ENCODE peak calls at places on chromosomes 3 and 15, in seven cellular contexts. One of them, this sample, is unnamed.

GRCh38 chr15:76987896-76988860 is 6.7 kb upstream of the PSTPIP1 start:
- DNase-seq in H1: no peak
- DNase-seq in SK-N-SH: no peak
- DNase-seq in HepG2: no peak
- DNase-seq in IMR-90: no peak
- DNase-seq in K562: peak
- DNase-seq in A549: no peak
- DNase-seq in this sample: peak

GRCh38 chr3:11363732-11364131 is 91.5 kb downstream of the ATG7 start:
- DNase-seq in H1: no peak
- DNase-seq in SK-N-SH: no peak
- DNase-seq in HepG2: no peak
- DNase-seq in IMR-90: no peak
- DNase-seq in K562: no peak
- DNase-seq in A549: no peak
- DNase-seq in this sample: no peak

GRCh38 chr3:103499132-103499885 is 1064.5 kb downstream of the ZPLD1 start:
- DNase-seq in H1: no peak
- DNase-seq in SK-N-SH: no peak
- DNase-seq in HepG2: no peak
- DNase-seq in IMR-90: peak
- DNase-seq in K562: no peak
- DNase-seq in A549: no peak
- DNase-seq in this sample: no peak

GRCh38 chr3:31533169-31533870 is 595 bp downstream of the STT3B start:
- DNase-seq in H1: peak
- DNase-seq in SK-N-SH: peak
- DNase-seq in HepG2: peak
- DNase-seq in IMR-90: peak
- DNase-seq in K562: peak
- DNase-seq in A549: peak
- DNase-seq in this sample: no peak

GRCh38 chr3:49133226-49133951 is 539 bp upstream of the LAMB2 start:
- DNase-seq in H1: peak
- DNase-seq in SK-N-SH: peak
- DNase-seq in HepG2: peak
- DNase-seq in IMR-90: peak
- DNase-seq in K562: peak
- DNase-seq in A549: peak
- DNase-seq in this sample: no peak

GRCh38 chr3:72520205-72520604 is 328.0 kb downstream of the SHQ1 start:
- DNase-seq in H1: no peak
- DNase-seq in SK-N-SH: no peak
- DNase-seq in HepG2: no peak
- DNase-seq in IMR-90: no peak
- DNase-seq in K562: no peak
- DNase-seq in A549: no peak
- DNase-seq in this sample: no peak

GRCh38 chr3:38585791-38586420 is 63.6 kb downstream of the SCN5A start:
- DNase-seq in H1: peak
- DNase-seq in SK-N-SH: no peak
- DNase-seq in HepG2: no peak
- DNase-seq in IMR-90: no peak
- DNase-seq in K562: no peak
- DNase-seq in A549: no peak
- DNase-seq in this sample: no peak

GRCh38 chr3:65526656-65527055 is 512.1 kb downstream of the MAGI1 start:
- DNase-seq in H1: no peak
- DNase-seq in SK-N-SH: no peak
- DNase-seq in HepG2: no peak
- DNase-seq in IMR-90: no peak
- DNase-seq in K562: no peak
- DNase-seq in A549: no peak
- DNase-seq in this sample: no peak

GRCh38 chr15:71125831-71126453 is 10.7 kb downstream of the THSD4 start:
- DNase-seq in H1: no peak
- DNase-seq in SK-N-SH: peak
- DNase-seq in HepG2: peak
- DNase-seq in IMR-90: peak
- DNase-seq in K562: peak
- DNase-seq in A549: peak
- DNase-seq in this sample: no peak

GRCh38 chr3:128133273-128133883 is 9.8 kb upstream of the RUVBL1 start:
- DNase-seq in H1: peak
- DNase-seq in SK-N-SH: peak
- DNase-seq in HepG2: peak
- DNase-seq in IMR-90: peak
- DNase-seq in K562: peak
- DNase-seq in A549: no peak
- DNase-seq in this sample: no peak

GRCh38 chr15:27082526-27082925 is 111.5 kb downstream of the GABRG3 start:
- DNase-seq in H1: no peak
- DNase-seq in SK-N-SH: no peak
- DNase-seq in HepG2: no peak
- DNase-seq in IMR-90: no peak
- DNase-seq in K562: no peak
- DNase-seq in A549: no peak
- DNase-seq in this sample: no peak

GRCh38 chr3:127678611-127679533 is 6.1 kb downstream of the ABTB1 start:
- DNase-seq in H1: peak
- DNase-seq in SK-N-SH: no peak
- DNase-seq in HepG2: no peak
- DNase-seq in IMR-90: no peak
- DNase-seq in K562: no peak
- DNase-seq in A549: no peak
- DNase-seq in this sample: no peak

GRCh38 chr3:140186421-140186920 is 251.5 kb downstream of the CLSTN2 start:
- DNase-seq in H1: no peak
- DNase-seq in SK-N-SH: peak
- DNase-seq in HepG2: no peak
- DNase-seq in IMR-90: peak
- DNase-seq in K562: no peak
- DNase-seq in A549: no peak
- DNase-seq in this sample: no peak

GRCh38 chr3:102933377-102933776 is 498.6 kb downstream of the ZPLD1 start:
- DNase-seq in H1: no peak
- DNase-seq in SK-N-SH: no peak
- DNase-seq in HepG2: no peak
- DNase-seq in IMR-90: no peak
- DNase-seq in K562: no peak
- DNase-seq in A549: no peak
- DNase-seq in this sample: no peak

GRCh38 chr3:185960518-185961288 is 22.9 kb upstream of the TRA2B start:
- DNase-seq in H1: no peak
- DNase-seq in SK-N-SH: no peak
- DNase-seq in HepG2: peak
- DNase-seq in IMR-90: no peak
- DNase-seq in K562: peak
- DNase-seq in A549: no peak
- DNase-seq in this sample: no peak

GRCh38 chr15:42544858-42545629 is 3.5 kb downstream of the LRRC57 start:
- DNase-seq in H1: no peak
- DNase-seq in SK-N-SH: no peak
- DNase-seq in HepG2: no peak
- DNase-seq in IMR-90: no peak
- DNase-seq in K562: no peak
- DNase-seq in A549: no peak
- DNase-seq in this sample: no peak

DNA sequence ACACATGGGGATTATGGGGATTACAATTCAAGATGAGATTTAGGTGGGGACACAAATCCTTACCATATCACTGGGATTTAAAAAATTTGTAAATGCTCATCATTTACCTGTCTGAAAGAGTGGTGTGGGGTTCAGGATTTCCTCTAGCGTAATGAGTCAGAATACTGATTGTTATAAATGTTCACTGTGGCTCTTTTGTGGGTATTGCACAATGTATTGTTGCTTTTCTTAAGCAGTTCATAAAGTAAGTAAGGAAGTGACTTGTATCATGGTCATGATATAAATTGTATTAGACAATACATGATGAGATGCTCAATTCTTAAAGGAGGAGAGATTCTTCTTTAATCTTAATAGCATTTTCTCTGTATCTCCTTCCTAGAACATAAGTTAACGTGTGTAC is 262.1 kb downstream of the CNTN4 start:
- DNase-seq in H1: no peak
- DNase-seq in SK-N-SH: no peak
- DNase-seq in HepG2: no peak
- DNase-seq in IMR-90: no peak
- DNase-seq in K562: no peak
- DNase-seq in A549: no peak
- DNase-seq in this sample: no peak
- TF ChIP-seq RFX5 in H1: no peak
- TF ChIP-seq RFX5 in SK-N-SH: no peak
- TF ChIP-seq RFX5 in HepG2: no peak
- TF ChIP-seq RFX5 in IMR-90: no peak
- TF ChIP-seq RFX5 in K562: no peak
- TF ChIP-seq RFX5 in A549: no peak
- TF ChIP-seq RFX5 in this sample: no peak

GRCh38 chr15:90592144-90592887 is 62.6 kb downstream of the CRTC3 start:
- DNase-seq in H1: no peak
- DNase-seq in SK-N-SH: no peak
- DNase-seq in HepG2: peak
- DNase-seq in IMR-90: peak
- DNase-seq in K562: peak
- DNase-seq in A549: no peak
- DNase-seq in this sample: no peak
- TF ChIP-seq RFX5 in H1: no peak
- TF ChIP-seq RFX5 in SK-N-SH: no peak
- TF ChIP-seq RFX5 in HepG2: no peak
- TF ChIP-seq RFX5 in IMR-90: no peak
- TF ChIP-seq RFX5 in K562: no peak
- TF ChIP-seq RFX5 in A549: no peak
- TF ChIP-seq RFX5 in this sample: no peak

DNA sequence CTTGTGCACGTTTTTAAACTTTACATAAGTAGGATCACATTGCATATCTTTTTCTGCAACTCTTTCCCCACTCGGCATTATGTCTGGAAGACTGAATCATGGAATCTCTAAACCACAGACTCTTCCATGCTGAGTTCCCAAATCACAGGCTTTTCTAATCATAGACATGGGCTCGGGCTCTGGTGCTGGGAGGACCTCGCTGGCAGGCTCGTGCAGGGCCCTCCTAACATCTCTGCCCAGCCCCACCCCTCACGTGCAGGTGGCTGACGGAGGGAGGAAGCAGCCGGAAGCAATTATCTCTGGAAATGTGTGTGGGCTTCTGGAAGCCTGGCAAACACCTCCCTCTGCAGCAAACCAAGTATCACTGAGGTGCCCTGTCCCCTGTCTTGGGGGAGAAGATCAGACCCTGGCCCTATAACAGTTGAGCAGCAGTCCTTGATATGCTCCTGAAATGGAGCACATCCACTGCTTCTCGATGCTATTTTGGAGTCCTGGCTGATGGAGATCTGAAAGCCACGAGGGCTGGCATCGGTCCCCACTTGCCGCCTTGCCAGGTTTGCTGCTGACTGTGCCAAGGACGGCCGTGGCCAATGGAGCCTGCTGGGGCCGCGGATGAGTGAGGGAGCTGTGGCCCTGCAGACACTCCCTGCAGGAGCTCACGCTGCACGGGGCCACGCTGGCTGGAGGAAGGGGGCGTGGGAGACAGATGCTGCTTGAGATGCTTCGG is 4.4 kb upstream of the IQSEC1 start:
- DNase-seq in H1: no peak
- DNase-seq in SK-N-SH: peak
- DNase-seq in HepG2: no peak
- DNase-seq in IMR-90: no peak
- DNase-seq in K562: no peak
- DNase-seq in A549: no peak
- DNase-seq in this sample: no peak
- TF ChIP-seq RFX5 in H1: no peak
- TF ChIP-seq RFX5 in SK-N-SH: no peak
- TF ChIP-seq RFX5 in HepG2: no peak
- TF ChIP-seq RFX5 in IMR-90: no peak
- TF ChIP-seq RFX5 in K562: no peak
- TF ChIP-seq RFX5 in A549: no peak
- TF ChIP-seq RFX5 in this sample: no peak

DNA sequence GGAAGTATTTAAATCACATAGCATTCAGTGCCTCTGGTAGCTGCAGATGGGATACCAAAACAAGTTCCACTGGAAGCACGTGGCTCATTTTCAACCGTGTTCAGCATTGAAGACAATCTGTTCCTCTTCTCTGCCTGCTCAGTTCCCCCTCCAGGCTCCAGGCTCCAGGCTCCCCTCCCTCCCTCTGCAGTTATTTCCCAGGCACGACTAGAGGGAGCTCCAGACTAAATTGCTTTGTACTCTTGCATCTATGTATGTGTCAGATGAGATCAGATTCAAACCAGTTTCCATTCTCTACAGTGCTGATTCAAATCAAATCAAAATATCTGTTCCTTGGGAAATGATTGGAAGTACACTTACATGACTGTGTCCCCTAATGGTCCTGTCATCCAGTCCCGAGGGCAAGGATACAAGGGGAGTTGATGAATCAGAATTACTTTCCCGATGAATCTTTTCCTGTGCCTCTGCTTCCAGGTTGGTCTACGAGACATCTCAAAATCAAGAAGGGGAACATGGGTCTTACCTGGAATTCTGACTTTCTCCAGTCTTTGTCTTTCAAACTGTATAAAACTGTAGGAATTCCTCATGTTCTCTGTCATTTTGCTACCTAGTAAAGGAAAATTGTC is 600.5 kb downstream of the EDEM1 start:
- DNase-seq in H1: no peak
- DNase-seq in SK-N-SH: peak
- DNase-seq in HepG2: no peak
- DNase-seq in IMR-90: no peak
- DNase-seq in K562: peak
- DNase-seq in A549: peak
- DNase-seq in this sample: no peak
- TF ChIP-seq RFX5 in H1: no peak
- TF ChIP-seq RFX5 in SK-N-SH: no peak
- TF ChIP-seq RFX5 in HepG2: no peak
- TF ChIP-seq RFX5 in IMR-90: no peak
- TF ChIP-seq RFX5 in K562: no peak
- TF ChIP-seq RFX5 in A549: no peak
- TF ChIP-seq RFX5 in this sample: no peak

DNA sequence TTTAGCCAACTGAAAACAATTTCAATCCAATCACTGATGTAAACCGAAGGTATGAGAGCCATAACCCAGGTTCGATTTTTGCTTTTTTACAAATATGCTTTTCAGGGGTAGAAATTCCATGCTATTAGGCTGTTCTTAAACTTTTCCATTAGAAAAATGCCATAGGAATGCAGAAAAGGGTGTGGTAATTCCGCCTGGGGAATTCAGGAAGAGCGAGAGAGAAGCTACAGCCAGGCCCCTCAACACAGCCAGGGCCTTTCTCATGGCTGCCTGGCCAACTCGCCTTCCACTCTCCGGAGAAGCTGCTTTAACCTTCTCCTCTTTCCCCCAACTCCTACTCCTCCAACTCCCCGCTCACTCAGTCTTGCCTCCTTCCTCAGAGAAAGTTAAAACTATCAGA is 9.1 kb upstream of the TICRR start:
- DNase-seq in H1: no peak
- DNase-seq in SK-N-SH: no peak
- DNase-seq in HepG2: no peak
- DNase-seq in IMR-90: no peak
- DNase-seq in K562: no peak
- DNase-seq in A549: no peak
- DNase-seq in this sample: no peak
- TF ChIP-seq RFX5 in H1: no peak
- TF ChIP-seq RFX5 in SK-N-SH: no peak
- TF ChIP-seq RFX5 in HepG2: no peak
- TF ChIP-seq RFX5 in IMR-90: no peak
- TF ChIP-seq RFX5 in K562: no peak
- TF ChIP-seq RFX5 in A549: no peak
- TF ChIP-seq RFX5 in this sample: no peak

GRCh38 chr3:60294181-60294580 is 957.1 kb downstream of the FHIT start:
- DNase-seq in H1: no peak
- DNase-seq in SK-N-SH: no peak
- DNase-seq in HepG2: no peak
- DNase-seq in IMR-90: peak
- DNase-seq in K562: peak
- DNase-seq in A549: no peak
- DNase-seq in this sample: no peak
- TF ChIP-seq RFX5 in H1: no peak
- TF ChIP-seq RFX5 in SK-N-SH: no peak
- TF ChIP-seq RFX5 in HepG2: no peak
- TF ChIP-seq RFX5 in IMR-90: no peak
- TF ChIP-seq RFX5 in K562: no peak
- TF ChIP-seq RFX5 in A549: no peak
- TF ChIP-seq RFX5 in this sample: no peak

This sample was measured in GM12878.